ENCODE peak calls at places on chromosome 20, in seven cellular contexts. E is nephron progenitor cell, T is fibroblast of lung, L is kidney, D is GM10248, H is WERI-Rb-1, M is OCI-LY7. A is an unnamed sample.
A peak's percentile ranks its signal among the peaks of the same experiment; 100 is the strongest.

GRCh38 chr20:35478804-35479472 is 23.5 kb downstream of the CEP250 start:
- DNase-seq in E (no peak), T (no peak), L (no peak), D (no peak), H (peak; percentile 21), M (peak; percentile 24), A (no peak)

GRCh38 chr20:11261533-11262000 is 587.8 kb upstream of the JAG1 start:
- DNase-seq in E (no peak), T (peak; percentile 98), L (no peak), D (no peak), H (no peak), M (no peak), A (no peak)

GRCh38 chr20:62370115-62370806 is 3.1 kb upstream of the LAMA5 start:
- DNase-seq in E (no peak), T (peak; percentile 87), L (no peak), D (peak; percentile 61), H (no peak), M (no peak), A (no peak)

GRCh38 chr20:46688151-46689081 is 828 bp downstream of the TP53RK start:
- DNase-seq in E (no peak), T (peak; percentile 42), L (no peak), D (no peak), H (no peak), M (peak; percentile 9), A (no peak)

GRCh38 chr20:59047938-59048680 is 5.5 kb upstream of the PRELID3B start:
- DNase-seq in E (no peak), T (peak; percentile 72), L (no peak), D (no peak), H (no peak), M (no peak), A (no peak)

GRCh38 chr20:41329435-41330342 is 10.9 kb upstream of the LPIN3 start:
- DNase-seq in E (no peak), T (peak; percentile 99), L (peak; percentile 95), D (peak; percentile 68), H (no peak), M (no peak), A (no peak)

GRCh38 chr20:37519508-37520416 is 1.3 kb upstream of the NNAT start:
- DNase-seq in E (peak; percentile 33), T (no peak), L (no peak), D (no peak), H (peak; percentile 66), M (peak; percentile 32), A (no peak)

GRCh38 chr20:57991211-57991841 is 237.1 kb downstream of the ANKRD60 start:
- DNase-seq in E (no peak), T (peak; percentile 84), L (no peak), D (no peak), H (no peak), M (no peak), A (no peak)

GRCh38 chr20:52864895-52865590 is 107.1 kb upstream of the TSHZ2 start:
- DNase-seq in E (no peak), T (peak; percentile 50), L (no peak), D (no peak), H (no peak), M (no peak), A (no peak)

GRCh38 chr20:10651227-10651990 is 22.4 kb downstream of the JAG1 start:
- DNase-seq in E (no peak), T (peak; percentile 77), L (no peak), D (no peak), H (no peak), M (no peak), A (no peak)

GRCh38 chr20:64253000-64253383 is 2.6 kb upstream of the PCMTD2 start:
- DNase-seq in E (no peak), T (no peak), L (no peak), D (no peak), H (no peak), M (no peak), A (no peak)

GRCh38 chr20:64246616-64247311 is 8.8 kb upstream of the PCMTD2 start:
- DNase-seq in E (no peak), T (no peak), L (peak; percentile 61), D (no peak), H (no peak), M (no peak), A (no peak)

GRCh38 chr20:64247970-64248841 is 7.3 kb upstream of the PCMTD2 start:
- DNase-seq in E (no peak), T (no peak), L (peak; percentile 54), D (no peak), H (peak; percentile 17), M (no peak), A (no peak)

GRCh38 chr20:64247312-64247627 is 8.3 kb upstream of the PCMTD2 start:
- DNase-seq in E (no peak), T (no peak), L (peak; percentile 46), D (no peak), H (no peak), M (no peak), A (no peak)

GRCh38 chr20:64250027-64250426 is 5.5 kb upstream of the PCMTD2 start:
- DNase-seq in E (no peak), T (no peak), L (no peak), D (no peak), H (no peak), M (no peak), A (no peak)
- TF ChIP-seq CTCF in E (no peak), T (no peak), L (no peak), D (no peak), H (no peak), M (no peak), A (no peak)

DNA sequence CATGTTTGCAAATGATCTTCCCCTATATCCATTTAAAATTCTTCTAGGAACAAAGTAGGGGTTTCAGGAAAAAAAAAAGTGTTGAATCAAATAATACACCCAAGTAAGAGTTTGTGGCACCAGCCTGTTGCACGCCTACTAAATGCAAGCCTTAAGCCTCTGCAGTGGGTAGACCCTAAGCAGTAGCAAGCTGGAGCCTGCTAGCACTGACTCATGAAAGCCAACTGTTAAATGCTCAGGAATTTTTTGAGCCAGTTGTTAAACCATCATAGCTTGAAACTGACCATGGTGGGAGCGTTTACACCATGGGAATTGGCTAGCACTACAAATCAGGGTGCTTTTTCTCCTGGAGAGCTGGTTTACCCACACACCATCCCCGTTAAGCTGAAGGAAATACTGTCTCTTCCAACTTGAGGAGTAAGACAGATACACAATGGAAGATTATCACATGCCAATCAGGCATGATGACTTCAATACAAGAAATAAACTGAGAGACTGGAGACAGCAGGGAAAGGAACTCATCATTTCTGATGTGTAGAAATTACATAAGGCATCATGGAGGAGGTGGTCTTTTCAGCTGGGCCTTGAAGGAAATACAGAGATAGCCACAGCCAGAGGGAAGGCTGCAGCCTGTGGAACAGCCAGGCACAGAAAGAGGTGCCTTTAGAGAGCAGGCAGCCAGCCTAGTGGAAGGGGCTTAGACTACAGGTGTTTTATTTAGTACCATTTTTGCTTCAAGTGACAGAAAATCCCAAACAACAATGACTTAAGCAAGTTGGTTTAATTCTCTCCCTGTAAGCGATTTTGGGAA is 110.8 kb downstream of the SNX5 start:
- DNase-seq in E (no peak), T (no peak), L (no peak), D (no peak), H (no peak), M (no peak), A (no peak)
- TF ChIP-seq CTCF in E (no peak), T (no peak), L (no peak), D (no peak), H (no peak), M (no peak), A (no peak)

GRCh38 chr20:61267241-61267640 is 15.2 kb downstream of the CDH4 start:
- DNase-seq in E (no peak), T (no peak), L (no peak), D (no peak), H (no peak), M (no peak), A (no peak)
- TF ChIP-seq CTCF in E (no peak), T (no peak), L (no peak), D (no peak), H (no peak), M (no peak), A (no peak)

DNA sequence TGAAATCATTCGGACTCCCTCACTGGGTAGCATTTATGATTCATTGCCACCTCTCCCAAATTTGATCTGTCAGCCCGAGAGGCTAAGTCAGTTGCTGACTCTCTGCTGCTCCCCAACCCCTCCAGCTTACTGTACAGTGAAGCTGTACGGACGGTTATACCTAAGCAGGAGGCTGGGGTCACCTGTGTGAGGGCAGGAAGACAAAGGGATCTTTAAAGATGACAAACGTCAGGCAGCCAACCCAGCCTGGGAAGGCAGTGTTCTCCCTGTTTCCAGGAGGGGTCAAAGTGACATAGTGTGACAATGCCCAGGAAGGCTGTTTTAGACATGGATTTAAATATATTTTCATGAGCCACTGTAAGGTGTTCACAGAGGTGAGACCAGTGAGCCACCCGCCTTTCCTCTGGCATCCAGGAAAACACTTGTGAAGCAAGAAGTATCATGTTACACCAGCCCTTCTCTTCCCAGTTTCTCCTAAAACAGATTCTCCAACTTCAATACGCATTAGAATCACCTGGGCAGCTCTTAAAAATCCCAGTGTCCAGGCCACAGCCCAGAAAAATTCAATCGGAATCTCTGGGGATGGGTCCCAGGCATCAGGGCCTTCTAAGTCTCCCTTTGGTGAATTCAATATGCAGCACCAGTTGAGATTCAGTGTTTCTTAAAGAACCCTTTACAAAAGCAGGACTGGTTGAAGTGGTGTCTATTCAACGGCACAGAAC is 6.8 kb upstream of the PAX1 start:
- DNase-seq in E (no peak), T (no peak), L (no peak), D (no peak), H (no peak), M (no peak), A (no peak)
- TF ChIP-seq CTCF in E (no peak), T (no peak), L (no peak), D (no peak), H (no peak), M (no peak), A (no peak)

DNA sequence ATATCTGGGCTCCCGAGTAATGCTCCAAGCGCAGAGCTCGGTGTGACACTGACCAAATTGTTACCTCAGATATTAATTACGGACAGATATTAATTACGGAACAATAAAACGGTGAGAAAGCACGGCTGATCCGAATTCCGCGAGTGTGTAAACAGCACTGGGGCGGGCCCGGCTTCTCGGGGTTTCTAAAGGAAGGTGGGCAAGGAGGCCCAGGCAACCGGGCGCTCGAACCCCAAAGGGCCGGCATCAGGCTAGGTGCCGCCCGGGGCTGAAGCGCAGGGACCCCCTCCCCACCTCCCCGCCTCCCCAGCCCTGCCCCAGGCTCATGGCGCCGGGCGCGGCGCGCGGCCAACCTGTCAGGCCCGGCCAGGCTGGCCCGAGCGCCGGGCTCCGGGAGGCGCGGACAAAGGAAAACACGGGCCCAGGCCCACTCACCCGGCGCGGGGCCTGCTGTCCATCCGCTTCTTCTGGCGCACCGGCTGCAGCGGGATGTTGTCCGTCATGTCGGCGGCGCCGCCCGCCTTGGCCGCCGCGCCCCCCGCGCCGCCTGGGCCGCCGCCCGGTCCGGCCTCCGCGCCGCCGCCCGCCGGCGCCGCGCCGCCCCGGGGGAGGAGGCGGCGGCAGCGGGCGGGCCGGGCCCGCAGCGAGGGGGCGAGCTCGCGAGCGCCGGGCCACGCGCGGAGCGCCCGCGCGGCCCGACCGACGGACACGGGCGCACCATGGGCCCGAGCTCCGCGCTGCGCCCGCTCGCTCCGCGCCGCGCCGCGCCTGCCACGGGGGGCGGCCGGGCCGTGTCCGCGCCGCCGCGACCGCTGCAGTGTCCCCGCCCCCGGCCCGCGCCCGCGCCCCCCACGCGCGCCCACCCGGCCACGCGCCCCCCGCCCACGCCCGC is at the start of gene ATP9A:
- DNase-seq in E (peak; percentile 61), T (peak; percentile 48), L (peak; percentile 77), D (no peak), H (peak; percentile 15), M (no peak), A (peak; percentile 19)
- TF ChIP-seq CTCF in E (no peak), T (no peak), L (no peak), D (no peak), H (no peak), M (no peak), A (no peak)

A was measured in progenitor cell of endocrine pancreas.